ENCODE peak calls at places on chromosomes 2 and 18, in five cellular contexts. Z is A549, S is SK-N-SH, Y is heart right ventricle, F is adrenal gland. G is an unnamed sample.
A peak's percentile ranks its signal among the peaks of the same experiment; 100 is the strongest.

GRCh38 chr2:147045113-147045512 is 799.7 kb upstream of the ACVR2A start:
- DNase-seq in Z (peak; percentile 24), S (peak; percentile 12), Y (peak; percentile 17), F (peak; percentile 28), G (peak; percentile 66)

GRCh38 chr2:20617081-20617575 is 33.8 kb downstream of the HS1BP3 start:
- DNase-seq in Z (no peak), S (peak; percentile 54), Y (peak; percentile 93), F (peak; percentile 82), G (no peak)

GRCh38 chr2:71787108-71787415 is 333.7 kb downstream of the DYSF start:
- DNase-seq in Z (no peak), S (no peak), Y (no peak), F (no peak), G (no peak)

GRCh38 chr18:68354176-68354575 is 360.7 kb downstream of the TMX3 start:
- DNase-seq in Z (no peak), S (no peak), Y (no peak), F (no peak), G (peak; percentile 1)

GRCh38 chr2:8267103-8267502 is 414.8 kb upstream of the ID2 start:
- DNase-seq in Z (no peak), S (no peak), Y (no peak), F (no peak), G (no peak)

GRCh38 chr2:114784890-114785583 is 342.6 kb downstream of the DPP10 start:
- DNase-seq in Z (no peak), S (no peak), Y (no peak), F (no peak), G (no peak)

GRCh38 chr2:240398711-240399267 is 36.7 kb upstream of the GPC1 start:
- DNase-seq in Z (no peak), S (no peak), Y (no peak), F (peak; percentile 14), G (no peak)

GRCh38 chr2:150495993-150496627 is 8.6 kb upstream of the RND3 start:
- DNase-seq in Z (peak; percentile 74), S (no peak), Y (no peak), F (no peak), G (peak; percentile 88)

GRCh38 chr2:117960231-117960630 is 53.6 kb downstream of the CCDC93 start:
- DNase-seq in Z (no peak), S (no peak), Y (no peak), F (no peak), G (peak; percentile 62)

GRCh38 chr2:97781981-97782380 is 68.6 kb downstream of the ZAP70 start:
- DNase-seq in Z (no peak), S (no peak), Y (no peak), F (no peak), G (no peak)

GRCh38 chr2:42133771-42134195 is 35.4 kb upstream of the EML4 start:
- DNase-seq in Z (no peak), S (peak; percentile 50), Y (no peak), F (peak; percentile 22), G (no peak)
- H3K4me3 ChIP-seq in Z (no peak overlapping the region), S (peak overlapping the region; percentile 36), Y (no peak overlapping the region), F (no peak overlapping the region), G (no peak overlapping the region)

DNA sequence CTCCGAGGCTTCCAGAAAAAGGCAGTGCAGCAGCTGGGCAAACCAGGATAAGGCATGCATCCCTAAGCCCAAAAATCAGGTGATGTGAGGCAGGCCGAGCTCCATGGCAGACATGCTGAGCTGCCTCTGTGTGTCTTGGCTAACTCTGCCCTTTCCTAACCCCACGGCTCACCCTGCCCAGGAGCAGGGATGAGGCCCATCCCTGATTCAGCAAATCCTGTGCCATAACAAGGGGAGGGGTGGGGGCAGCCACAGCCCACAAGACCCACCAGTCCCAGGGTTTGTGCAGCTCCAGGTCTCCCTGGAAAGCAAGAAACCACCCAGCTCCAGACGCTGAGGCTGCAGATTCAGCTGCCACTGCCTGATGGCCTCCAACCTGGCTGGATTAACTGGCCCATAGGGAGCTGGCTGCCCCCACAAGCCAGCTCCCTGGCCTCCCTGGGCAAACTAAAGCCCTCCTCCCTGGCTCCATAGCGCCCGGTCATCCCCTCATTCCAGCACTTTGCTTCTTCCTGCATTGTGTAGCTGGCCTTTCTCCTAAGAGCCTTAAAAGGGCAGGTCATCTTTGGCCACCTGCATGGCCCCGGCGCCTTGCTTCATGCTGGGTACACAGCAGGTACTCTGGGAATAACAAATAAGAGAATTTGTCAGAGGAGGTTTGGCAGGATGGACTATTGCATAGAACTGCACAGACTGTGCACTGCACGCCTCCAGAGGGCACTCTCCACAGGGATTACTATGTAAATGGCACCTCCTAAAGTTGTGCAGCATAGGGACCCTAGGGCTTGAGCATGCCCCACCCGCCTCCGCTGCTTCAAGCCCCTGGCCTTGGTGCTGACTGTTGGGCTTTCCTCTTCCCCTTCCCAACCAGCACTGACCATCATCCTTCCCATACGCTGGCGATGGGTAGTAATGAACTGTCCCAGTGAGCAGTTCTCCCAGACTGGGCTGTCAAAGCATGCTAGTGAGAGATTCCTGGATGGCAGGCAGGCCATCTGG is 10.7 kb downstream of the STEAP3 start:
- DNase-seq in Z (peak; percentile 35), S (peak; percentile 49), Y (no peak), F (no peak), G (peak; percentile 44)
- TF ChIP-seq CTCF in Z (peak; percentile 59), S (peak; percentile 44), Y (peak; percentile 31), F (no peak), G (peak; percentile 39)

DNA sequence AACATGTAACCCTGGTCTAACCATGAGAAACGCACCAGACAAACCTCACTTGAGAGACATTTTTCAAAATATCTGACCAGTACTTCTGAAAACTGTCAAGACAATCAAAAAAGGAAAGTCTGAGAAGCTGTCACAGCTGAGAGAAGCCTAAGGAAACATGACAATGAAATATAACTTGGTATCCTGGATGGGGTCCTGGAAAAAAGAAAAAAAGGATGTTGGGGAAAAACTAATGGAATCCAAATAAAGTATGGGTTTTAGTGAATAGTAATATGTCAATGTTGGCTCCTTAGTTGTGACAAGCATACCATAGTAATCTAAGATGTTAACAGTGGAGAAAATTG is 9.3 kb upstream of the TXNDC2 start:
- DNase-seq in Z (no peak), S (no peak), Y (no peak), F (no peak), G (no peak)
- H3K4me3 ChIP-seq in Z (peak overlapping the region; percentile 27), S (no peak overlapping the region), Y (no peak overlapping the region), F (no peak overlapping the region), G (no peak overlapping the region)

GRCh38 chr2:7068447-7068846 is 151.2 kb downstream of the RNF144A start:
- DNase-seq in Z (no peak), S (no peak), Y (no peak), F (no peak), G (no peak)
- TF ChIP-seq CTCF in Z (no peak), S (no peak), Y (no peak), F (no peak), G (no peak)

DNA sequence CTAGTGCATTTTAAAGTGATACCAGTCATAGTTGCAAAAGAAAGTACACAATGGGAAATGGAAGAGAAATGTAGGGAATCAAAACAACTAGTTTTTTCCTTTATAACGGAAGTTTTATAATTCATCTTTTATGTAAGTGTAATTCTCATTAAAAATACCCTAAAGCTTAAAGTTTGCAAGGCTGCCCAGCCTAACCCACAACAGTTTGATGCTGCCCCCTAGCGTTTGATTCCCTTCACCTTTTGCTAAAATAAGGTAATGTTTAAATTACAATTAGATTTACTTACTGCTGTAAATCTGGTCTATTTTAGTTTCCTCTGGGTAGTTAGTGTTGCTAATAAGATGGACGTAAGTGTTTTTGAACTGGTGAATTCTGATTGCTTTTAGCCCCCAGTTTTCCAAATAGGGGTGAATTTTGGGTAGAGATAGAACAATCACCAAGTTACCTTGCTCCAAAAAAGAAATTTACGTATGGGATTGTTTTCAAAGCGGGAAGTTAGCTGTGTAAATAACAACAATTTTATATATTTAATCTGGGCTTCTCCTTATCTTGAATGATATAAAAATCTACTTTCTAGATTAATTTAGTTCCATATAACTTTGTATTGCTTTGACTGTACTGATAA is 3.4 kb downstream of the SLC39A10 start:
- DNase-seq in Z (peak; percentile 77), S (peak; percentile 50), Y (peak; percentile 81), F (peak; percentile 86), G (peak; percentile 87)
- H3K4me3 ChIP-seq in Z (peak overlapping the region; percentile 95), S (peak overlapping the region; percentile 94), Y (peak overlapping the region; percentile 97), F (no peak overlapping the region), G (peak overlapping the region; percentile 75)

GRCh38 chr2:233002829-233003657 is 10.0 kb downstream of the NGEF start:
- DNase-seq in Z (no peak), S (no peak), Y (no peak), F (peak; percentile 9), G (no peak)

GRCh38 chr2:232997749-232998665 is 15.0 kb downstream of the NGEF start:
- DNase-seq in Z (no peak), S (no peak), Y (no peak), F (peak; percentile 6), G (no peak)

GRCh38 chr2:233000886-233001750 is 11.9 kb downstream of the NGEF start:
- DNase-seq in Z (no peak), S (no peak), Y (no peak), F (peak; percentile 6), G (no peak)

GRCh38 chr2:232998666-232998985 is 14.4 kb downstream of the NGEF start:
- DNase-seq in Z (no peak), S (no peak), Y (no peak), F (peak; percentile 3), G (no peak)

GRCh38 chr2:232999354-232999753 is 13.7 kb downstream of the NGEF start:
- DNase-seq in Z (no peak), S (peak; percentile 46), Y (no peak), F (peak; percentile 5), G (no peak)
- TF ChIP-seq CTCF in Z (no peak), S (no peak), Y (no peak), F (no peak), G (no peak)

DNA sequence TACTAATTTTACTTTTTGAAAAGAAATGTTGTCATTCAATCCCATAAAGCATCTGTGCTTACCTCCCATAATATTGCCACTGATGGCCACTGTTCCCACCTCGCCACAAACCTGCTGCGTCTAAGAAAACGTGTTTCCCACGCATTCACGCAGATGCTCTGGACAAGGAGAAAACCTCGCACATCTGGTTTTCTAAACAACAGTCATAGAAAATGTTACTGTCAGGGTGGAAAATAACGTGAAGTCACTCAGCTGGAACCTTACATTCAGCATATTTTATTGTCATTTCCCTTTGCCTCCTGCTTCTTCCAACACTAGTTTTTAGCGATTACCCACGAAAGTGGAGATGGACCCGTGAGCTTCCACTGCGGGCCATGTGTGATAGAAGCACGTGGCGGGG is 94.2 kb downstream of the MTCL1 start:
- DNase-seq in Z (no peak), S (no peak), Y (no peak), F (no peak), G (no peak)
- H3K4me3 ChIP-seq in Z (no peak overlapping the region), S (no peak overlapping the region), Y (no peak overlapping the region), F (no peak overlapping the region), G (no peak overlapping the region)

GRCh38 chr2:36701391-36701795 is 4.9 kb downstream of the VIT start:
- DNase-seq in Z (no peak), S (no peak), Y (no peak), F (no peak), G (no peak)
- TF ChIP-seq CTCF in Z (no peak), S (peak; percentile 27), Y (no peak), F (no peak), G (peak; percentile 6)

DNA sequence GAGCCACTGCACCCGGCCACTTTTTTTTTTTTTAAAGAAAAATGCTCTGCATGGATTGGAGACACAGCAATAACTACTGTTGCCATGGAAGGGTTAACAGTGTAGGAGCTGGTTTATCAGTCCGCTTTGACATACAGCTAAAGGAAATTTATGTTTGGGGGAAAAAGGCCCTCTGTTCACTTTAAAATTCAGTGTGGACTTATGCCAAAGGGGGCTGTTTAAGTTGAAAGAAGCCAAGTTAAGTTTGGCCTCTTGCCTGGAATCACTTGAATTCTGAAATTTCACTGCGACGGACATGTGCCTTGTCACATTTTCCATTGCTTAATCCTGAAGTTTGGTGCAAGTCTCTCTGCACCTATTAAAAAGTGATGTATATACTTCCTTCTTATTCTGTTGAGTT is 3.1 kb downstream of the KCNE4 start:
- DNase-seq in Z (no peak), S (no peak), Y (peak; percentile 66), F (no peak), G (no peak)
- H3K4me3 ChIP-seq in Z (no peak overlapping the region), S (no peak overlapping the region), Y (peak overlapping the region; percentile 56), F (no peak overlapping the region), G (no peak overlapping the region)